ENCODE peak calls at places on chromosome 2, in seven cellular contexts. K is AG09309; H is fibroblast of lung; V is stimulated activated CD4-positive, alpha-beta T cell treated with anti-CD3 and anti-CD28 coated beads, Interleukin-2, amount 100 ng/mL, for 48 hours; W is smooth muscle cell of the brain vasculature; N is RCC 7860; X is stimulated activated naive CD4-positive, alpha-beta T cell. C is an unnamed sample.

GRCh38 chr2:37802899-37803379 is 122.1 kb upstream of the RMDN2 start:
- DNase-seq in V (no peak), W (peak), K (peak), H (peak), N (peak), X (no peak), C (no peak)

GRCh38 chr2:38377501-38378258 is 607 bp upstream of the ATL2 start:
- DNase-seq in K (peak), X (no peak), W (peak), H (peak), V (peak), N (no peak), C (no peak)

GRCh38 chr2:234797566-234798250 is 154.1 kb upstream of the SH3BP4 start:
- DNase-seq in V (no peak), W (no peak), N (no peak), X (no peak), K (no peak), H (no peak), C (no peak)

GRCh38 chr2:167726788-167727187 is 520.6 kb downstream of the STK39 start:
- DNase-seq in V (no peak), W (no peak), N (no peak), X (no peak), K (no peak), H (no peak), C (no peak)

GRCh38 chr2:120863661-120864320 is 128.1 kb downstream of the GLI2 start:
- DNase-seq in K (no peak), W (no peak), H (peak), X (no peak), N (peak), V (no peak), C (no peak)

GRCh38 chr2:39642054-39642742 is 23.5 kb upstream of the TMEM178A start:
- DNase-seq in N (peak), W (no peak), H (peak), K (peak), V (no peak), X (no peak), C (peak)

GRCh38 chr2:62785810-62786593 is 80.5 kb downstream of the EHBP1 start:
- DNase-seq in W (no peak), V (no peak), H (peak), N (no peak), K (peak), X (no peak), C (no peak)

GRCh38 chr2:234447963-234448362 is 48.9 kb downstream of the ARL4C start:
- DNase-seq in N (no peak), W (no peak), H (no peak), V (no peak), K (no peak), X (peak), C (no peak)

GRCh38 chr2:207935991-207936370 is 89.3 kb downstream of the PLEKHM3 start:
- DNase-seq in K (no peak), V (no peak), H (no peak), X (no peak), N (no peak), W (no peak), C (no peak)

GRCh38 chr2:42878581-42878980 is 86.2 kb upstream of the HAAO start:
- DNase-seq in W (no peak), K (no peak), H (peak), V (peak), X (no peak), N (no peak), C (peak)

GRCh38 chr2:240433973-240434727 is 1.3 kb upstream of the GPC1 start:
- DNase-seq in V (no peak), W (no peak), N (peak), K (peak), X (no peak), H (peak), C (no peak)

GRCh38 chr2:167212054-167212648 is 323.9 kb downstream of the XIRP2 start:
- DNase-seq in W (peak), V (peak), X (no peak), H (peak), N (peak), K (no peak), C (peak)

GRCh38 chr2:8794923-8795825 is 42.2 kb downstream of the KIDINS220 start:
- DNase-seq in X (no peak), H (peak), W (no peak), K (peak), V (no peak), N (no peak), C (no peak)

GRCh38 chr2:72133721-72134407 is 13.8 kb downstream of the CYP26B1 start:
- DNase-seq in W (no peak), V (no peak), K (no peak), N (no peak), H (no peak), X (no peak), C (no peak)

GRCh38 chr2:187993516-187993915 is 298.2 kb upstream of the GULP1 start:
- DNase-seq in K (no peak), H (peak), N (no peak), W (peak), X (no peak), V (no peak), C (no peak)

GRCh38 chr2:161991991-161992390 is 82.0 kb downstream of the DPP4 start:
- DNase-seq in V (no peak), X (no peak), W (no peak), N (no peak), K (no peak), H (peak), C (no peak)

GRCh38 chr2:120596990-120597594 is 138.6 kb upstream of the GLI2 start:
- DNase-seq in K (peak), W (peak), X (no peak), H (peak), N (no peak), V (no peak), C (peak)

GRCh38 chr2:26976242-26976641 is 5.8 kb downstream of the MAPRE3 start:
- DNase-seq in W (no peak), H (peak), K (no peak), V (no peak), N (no peak), X (no peak), C (no peak)

GRCh38 chr2:69375494-69376353 is 11.3 kb downstream of the GFPT1 start:
- DNase-seq in W (no peak), X (no peak), N (no peak), H (peak), K (no peak), V (no peak), C (peak)

GRCh38 chr2:12728221-12728777 is 11.6 kb downstream of the TRIB2 start:
- DNase-seq in H (no peak), K (no peak), V (no peak), W (no peak), X (peak), N (no peak), C (no peak)

GRCh38 chr2:237921967-237922492 is 44.8 kb upstream of the UBE2F start:
- DNase-seq in V (no peak), W (no peak), K (no peak), H (no peak), X (no peak), N (no peak), C (no peak)

GRCh38 chr2:229376866-229377265 is 105.8 kb upstream of the PID1 start:
- DNase-seq in W (no peak), H (peak), K (no peak), N (peak), X (no peak), V (no peak), C (no peak)